ENCODE peak calls at places on chromosomes 5 and 9, in six cellular contexts. One of them, this sample, is unnamed.
A peak's percentile ranks its signal among the peaks of the same experiment; 100 is the strongest.

GRCh38 chr5:84373506-84373905 is 11.2 kb downstream of the EDIL3 start:
- DNase-seq in cardiac muscle cell: peak; percentile 20
- DNase-seq in transverse colon: no peak
- DNase-seq in small intestine: no peak
- DNase-seq in AG09309: no peak
- DNase-seq in sigmoid colon: no peak
- DNase-seq in this sample: no peak

GRCh38 chr5:14250094-14250777 is 107.1 kb downstream of the TRIO start:
- DNase-seq in cardiac muscle cell: peak; percentile 88
- DNase-seq in transverse colon: peak; percentile 52
- DNase-seq in small intestine: no peak
- DNase-seq in AG09309: no peak
- DNase-seq in sigmoid colon: peak; percentile 93
- DNase-seq in this sample: peak; percentile 72

GRCh38 chr5:111301264-111301663 is 77.1 kb downstream of the CAMK4 start:
- DNase-seq in cardiac muscle cell: no peak
- DNase-seq in transverse colon: no peak
- DNase-seq in small intestine: no peak
- DNase-seq in AG09309: no peak
- DNase-seq in sigmoid colon: no peak
- DNase-seq in this sample: no peak

GRCh38 chr5:114467729-114468128 is 105.9 kb downstream of the KCNN2 start:
- DNase-seq in cardiac muscle cell: no peak
- DNase-seq in transverse colon: no peak
- DNase-seq in small intestine: no peak
- DNase-seq in AG09309: no peak
- DNase-seq in sigmoid colon: no peak
- DNase-seq in this sample: no peak

GRCh38 chr5:159091051-159091450 is 8.7 kb downstream of the EBF1 start:
- DNase-seq in cardiac muscle cell: no peak
- DNase-seq in transverse colon: no peak
- DNase-seq in small intestine: no peak
- DNase-seq in AG09309: no peak
- DNase-seq in sigmoid colon: no peak
- DNase-seq in this sample: no peak

GRCh38 chr9:127336708-127337352 is 60.1 kb upstream of the SLC2A8 start:
- DNase-seq in cardiac muscle cell: peak; percentile 95
- DNase-seq in transverse colon: peak; percentile 64
- DNase-seq in small intestine: peak; percentile 74
- DNase-seq in AG09309: peak; percentile 84
- DNase-seq in sigmoid colon: peak; percentile 93
- DNase-seq in this sample: peak; percentile 89

GRCh38 chr9:129473523-129474244 is 147.2 kb downstream of the C9orf50 start:
- DNase-seq in cardiac muscle cell: peak; percentile 61
- DNase-seq in transverse colon: no peak
- DNase-seq in small intestine: no peak
- DNase-seq in AG09309: no peak
- DNase-seq in sigmoid colon: peak; percentile 79
- DNase-seq in this sample: no peak

GRCh38 chr5:89729623-89730390 is 679.7 kb downstream of the CETN3 start:
- DNase-seq in cardiac muscle cell: peak; percentile 9
- DNase-seq in transverse colon: no peak
- DNase-seq in small intestine: no peak
- DNase-seq in AG09309: no peak
- DNase-seq in sigmoid colon: no peak
- DNase-seq in this sample: no peak

GRCh38 chr5:76547242-76547890 is 75.8 kb downstream of the F2RL2 start:
- DNase-seq in cardiac muscle cell: no peak
- DNase-seq in transverse colon: no peak
- DNase-seq in small intestine: peak; percentile 69
- DNase-seq in AG09309: no peak
- DNase-seq in sigmoid colon: no peak
- DNase-seq in this sample: no peak

GRCh38 chr5:107564896-107565295 is 105.8 kb downstream of the EFNA5 start:
- DNase-seq in cardiac muscle cell: peak; percentile 68
- DNase-seq in transverse colon: no peak
- DNase-seq in small intestine: no peak
- DNase-seq in AG09309: peak; percentile 23
- DNase-seq in sigmoid colon: no peak
- DNase-seq in this sample: no peak

GRCh38 chr5:103393131-103393754 is 134.7 kb downstream of the MACIR start:
- DNase-seq in cardiac muscle cell: peak; percentile 86
- DNase-seq in transverse colon: no peak
- DNase-seq in small intestine: no peak
- DNase-seq in AG09309: peak; percentile 27
- DNase-seq in sigmoid colon: peak; percentile 63
- DNase-seq in this sample: no peak

GRCh38 chr5:33997331-33997983 is 10.4 kb downstream of the AMACR start:
- DNase-seq in cardiac muscle cell: peak; percentile 88
- DNase-seq in transverse colon: peak; percentile 49
- DNase-seq in small intestine: peak; percentile 66
- DNase-seq in AG09309: peak; percentile 86
- DNase-seq in sigmoid colon: peak; percentile 83
- DNase-seq in this sample: peak; percentile 70

GRCh38 chr9:92948632-92949031 is 1.3 kb downstream of the FGD3 start:
- DNase-seq in cardiac muscle cell: no peak
- DNase-seq in transverse colon: no peak
- DNase-seq in small intestine: no peak
- DNase-seq in AG09309: no peak
- DNase-seq in sigmoid colon: no peak
- DNase-seq in this sample: no peak
- H3K4me3 ChIP-seq in cardiac muscle cell: no peak overlapping the region
- H3K4me3 ChIP-seq in transverse colon: no peak overlapping the region
- H3K4me3 ChIP-seq in small intestine: no peak overlapping the region
- H3K4me3 ChIP-seq in AG09309: no peak overlapping the region
- H3K4me3 ChIP-seq in sigmoid colon: no peak overlapping the region
- H3K4me3 ChIP-seq in this sample: no peak overlapping the region

GRCh38 chr9:37117956-37118355 is 2.4 kb upstream of the ZCCHC7 start:
- DNase-seq in cardiac muscle cell: no peak
- DNase-seq in transverse colon: no peak
- DNase-seq in small intestine: no peak
- DNase-seq in AG09309: no peak
- DNase-seq in sigmoid colon: no peak
- DNase-seq in this sample: no peak

GRCh38 chr9:37119907-37120839 is at the start of gene ZCCHC7:
- DNase-seq in cardiac muscle cell: peak; percentile 97
- DNase-seq in transverse colon: peak; percentile 98
- DNase-seq in small intestine: peak; percentile 97
- DNase-seq in AG09309: peak; percentile 71
- DNase-seq in sigmoid colon: peak; percentile 98
- DNase-seq in this sample: peak; percentile 82

GRCh38 chr9:37121881-37122280 is 1.5 kb downstream of the ZCCHC7 start:
- DNase-seq in cardiac muscle cell: no peak
- DNase-seq in transverse colon: no peak
- DNase-seq in small intestine: no peak
- DNase-seq in AG09309: no peak
- DNase-seq in sigmoid colon: no peak
- DNase-seq in this sample: no peak

GRCh38 chr9:37119360-37119759 is 1.0 kb upstream of the ZCCHC7 start:
- DNase-seq in cardiac muscle cell: no peak
- DNase-seq in transverse colon: no peak
- DNase-seq in small intestine: no peak
- DNase-seq in AG09309: no peak
- DNase-seq in sigmoid colon: no peak
- DNase-seq in this sample: no peak
- H3K4me3 ChIP-seq in cardiac muscle cell: no peak overlapping the region
- H3K4me3 ChIP-seq in transverse colon: no peak overlapping the region
- H3K4me3 ChIP-seq in small intestine: no peak overlapping the region
- H3K4me3 ChIP-seq in AG09309: no peak overlapping the region
- H3K4me3 ChIP-seq in sigmoid colon: peak overlapping the region; percentile 84
- H3K4me3 ChIP-seq in this sample: no peak overlapping the region

GRCh38 chr5:141952030-141952429 is 6.0 kb downstream of the PCDH12 start:
- DNase-seq in cardiac muscle cell: no peak
- DNase-seq in transverse colon: no peak
- DNase-seq in small intestine: no peak
- DNase-seq in AG09309: no peak
- DNase-seq in sigmoid colon: no peak
- DNase-seq in this sample: no peak
- H3K4me3 ChIP-seq in cardiac muscle cell: no peak overlapping the region
- H3K4me3 ChIP-seq in transverse colon: no peak overlapping the region
- H3K4me3 ChIP-seq in small intestine: no peak overlapping the region
- H3K4me3 ChIP-seq in AG09309: no peak overlapping the region
- H3K4me3 ChIP-seq in sigmoid colon: no peak overlapping the region
- H3K4me3 ChIP-seq in this sample: no peak overlapping the region

DNA sequence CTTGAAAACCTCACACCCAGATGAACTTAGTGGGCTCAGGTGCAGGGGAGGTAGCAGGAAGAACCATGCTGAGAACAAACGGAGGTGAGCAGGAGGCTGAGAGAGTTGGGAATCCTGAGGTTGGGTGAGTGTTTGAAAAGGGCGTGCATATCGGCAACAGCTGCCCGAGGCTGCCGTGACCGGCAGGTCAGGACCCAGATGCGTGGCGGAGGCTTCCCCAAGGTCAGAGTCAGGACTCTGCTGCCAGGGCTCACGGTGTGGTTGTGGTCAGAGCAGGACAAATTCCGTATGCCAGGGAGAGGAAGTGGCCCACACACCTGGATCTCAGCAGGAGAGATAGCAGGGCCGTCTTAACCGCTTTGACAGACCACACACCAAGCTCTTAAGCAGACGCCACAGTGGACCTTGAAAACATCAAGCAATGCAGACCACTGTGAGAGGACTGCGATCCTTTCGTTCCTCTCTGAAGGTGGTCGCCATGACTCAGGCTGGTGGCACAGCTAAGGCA is 43.1 kb downstream of the ADAMTS16 start:
- DNase-seq in cardiac muscle cell: no peak
- DNase-seq in transverse colon: no peak
- DNase-seq in small intestine: no peak
- DNase-seq in AG09309: no peak
- DNase-seq in sigmoid colon: no peak
- DNase-seq in this sample: no peak
- H3K4me3 ChIP-seq in cardiac muscle cell: no peak overlapping the region
- H3K4me3 ChIP-seq in transverse colon: no peak overlapping the region
- H3K4me3 ChIP-seq in small intestine: no peak overlapping the region
- H3K4me3 ChIP-seq in AG09309: no peak overlapping the region
- H3K4me3 ChIP-seq in sigmoid colon: no peak overlapping the region
- H3K4me3 ChIP-seq in this sample: no peak overlapping the region

GRCh38 chr9:121658591-121658990 is 7.2 kb downstream of the DAB2IP start:
- DNase-seq in cardiac muscle cell: no peak
- DNase-seq in transverse colon: no peak
- DNase-seq in small intestine: no peak
- DNase-seq in AG09309: no peak
- DNase-seq in sigmoid colon: no peak
- DNase-seq in this sample: no peak

GRCh38 chr9:121656941-121657340 is 5.5 kb downstream of the DAB2IP start:
- DNase-seq in cardiac muscle cell: no peak
- DNase-seq in transverse colon: no peak
- DNase-seq in small intestine: peak; percentile 23
- DNase-seq in AG09309: no peak
- DNase-seq in sigmoid colon: no peak
- DNase-seq in this sample: no peak

GRCh38 chr9:121660367-121660766 is 8.9 kb downstream of the DAB2IP start:
- DNase-seq in cardiac muscle cell: no peak
- DNase-seq in transverse colon: no peak
- DNase-seq in small intestine: no peak
- DNase-seq in AG09309: no peak
- DNase-seq in sigmoid colon: no peak
- DNase-seq in this sample: no peak

GRCh38 chr9:121660876-121661275 is 9.4 kb downstream of the DAB2IP start:
- DNase-seq in cardiac muscle cell: no peak
- DNase-seq in transverse colon: no peak
- DNase-seq in small intestine: no peak
- DNase-seq in AG09309: no peak
- DNase-seq in sigmoid colon: no peak
- DNase-seq in this sample: no peak

DNA sequence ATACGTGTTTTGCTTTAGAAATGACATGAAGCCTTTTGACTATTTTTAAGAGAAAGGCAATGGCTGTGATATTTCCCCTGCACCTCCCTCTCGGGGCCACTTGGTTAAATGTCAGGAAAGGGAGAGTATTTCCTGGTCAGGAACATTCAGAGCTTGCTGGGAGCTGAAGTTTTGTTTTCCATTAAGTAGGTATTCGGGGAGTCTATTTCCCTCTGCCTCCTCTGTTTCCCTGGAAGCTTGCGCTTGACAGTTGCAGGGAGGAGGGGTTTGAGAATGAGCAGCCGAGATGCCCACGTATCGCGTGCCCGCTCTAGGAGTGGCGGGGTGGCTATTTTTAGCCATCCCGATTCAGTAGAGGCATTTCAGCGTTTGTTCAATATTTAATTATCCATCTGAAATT is 6.7 kb downstream of the DAB2IP start:
- DNase-seq in cardiac muscle cell: no peak
- DNase-seq in transverse colon: no peak
- DNase-seq in small intestine: no peak
- DNase-seq in AG09309: no peak
- DNase-seq in sigmoid colon: no peak
- DNase-seq in this sample: no peak
- H3K4me3 ChIP-seq in cardiac muscle cell: no peak overlapping the region
- H3K4me3 ChIP-seq in transverse colon: no peak overlapping the region
- H3K4me3 ChIP-seq in small intestine: no peak overlapping the region
- H3K4me3 ChIP-seq in AG09309: no peak overlapping the region
- H3K4me3 ChIP-seq in sigmoid colon: no peak overlapping the region
- H3K4me3 ChIP-seq in this sample: no peak overlapping the region

DNA sequence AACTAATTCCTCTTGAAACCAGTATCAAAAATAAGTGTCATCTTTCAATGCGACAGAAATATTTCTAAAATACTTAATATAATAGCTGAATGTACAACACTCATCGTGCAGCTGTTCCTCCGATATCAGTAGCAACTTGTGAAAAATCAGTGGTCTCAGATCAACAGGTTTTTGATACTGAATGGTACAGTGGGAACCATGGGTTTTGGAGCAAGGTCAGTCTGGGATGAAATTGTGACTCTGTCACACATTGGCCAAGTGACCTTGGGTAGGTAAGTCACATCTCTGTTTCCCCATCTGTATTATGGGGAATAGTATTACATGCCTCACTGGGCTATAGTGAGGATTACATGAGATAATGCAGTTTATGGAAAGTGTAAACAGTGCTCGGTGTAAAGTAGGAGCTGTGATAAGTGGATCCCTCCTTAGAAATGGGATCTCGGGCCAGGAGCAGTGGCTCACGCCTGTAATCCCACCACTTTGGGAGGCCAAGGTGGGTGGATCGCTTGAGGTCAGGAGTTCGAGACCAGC is 17.3 kb downstream of the EXOSC2 start:
- DNase-seq in cardiac muscle cell: no peak
- DNase-seq in transverse colon: no peak
- DNase-seq in small intestine: no peak
- DNase-seq in AG09309: no peak
- DNase-seq in sigmoid colon: no peak
- DNase-seq in this sample: no peak
- H3K4me3 ChIP-seq in cardiac muscle cell: no peak overlapping the region
- H3K4me3 ChIP-seq in transverse colon: no peak overlapping the region
- H3K4me3 ChIP-seq in small intestine: no peak overlapping the region
- H3K4me3 ChIP-seq in AG09309: no peak overlapping the region
- H3K4me3 ChIP-seq in sigmoid colon: no peak overlapping the region
- H3K4me3 ChIP-seq in this sample: no peak overlapping the region